ENCODE peak calls at places on chromosome 19, in five cellular contexts. One of them, this sample, is unnamed.

GRCh38 chr19:50844296-50844935 is 10.3 kb upstream of the KLK3 start:
- DNase-seq in psoas muscle: no peak
- DNase-seq in cardiac fibroblast: no peak
- DNase-seq in IMR-90: no peak
- DNase-seq in dorsolateral prefrontal cortex: no peak
- DNase-seq in this sample: no peak

GRCh38 chr19:7292950-7293794 is 1.0 kb downstream of the INSR start:
- DNase-seq in psoas muscle: peak
- DNase-seq in cardiac fibroblast: no peak
- DNase-seq in IMR-90: no peak
- DNase-seq in dorsolateral prefrontal cortex: peak
- DNase-seq in this sample: peak

GRCh38 chr19:5881543-5882299 is 11.4 kb upstream of the FUT5 start:
- DNase-seq in psoas muscle: no peak
- DNase-seq in cardiac fibroblast: no peak
- DNase-seq in IMR-90: no peak
- DNase-seq in dorsolateral prefrontal cortex: no peak
- DNase-seq in this sample: no peak

GRCh38 chr19:51116736-51117135 is 8.0 kb upstream of the SIGLEC9 start:
- DNase-seq in psoas muscle: no peak
- DNase-seq in cardiac fibroblast: no peak
- DNase-seq in IMR-90: no peak
- DNase-seq in dorsolateral prefrontal cortex: no peak
- DNase-seq in this sample: no peak

GRCh38 chr19:11295665-11296245 is at the start of gene TSPAN16:
- DNase-seq in psoas muscle: no peak
- DNase-seq in cardiac fibroblast: no peak
- DNase-seq in IMR-90: no peak
- DNase-seq in dorsolateral prefrontal cortex: no peak
- DNase-seq in this sample: no peak

GRCh38 chr19:10604460-10604980 is 17.4 kb upstream of the AP1M2 start:
- DNase-seq in psoas muscle: no peak
- DNase-seq in cardiac fibroblast: no peak
- DNase-seq in IMR-90: no peak
- DNase-seq in dorsolateral prefrontal cortex: no peak
- DNase-seq in this sample: peak

GRCh38 chr19:46515879-46516350 is 20.2 kb upstream of the PNMA8B start:
- DNase-seq in psoas muscle: no peak
- DNase-seq in cardiac fibroblast: peak
- DNase-seq in IMR-90: peak
- DNase-seq in dorsolateral prefrontal cortex: no peak
- DNase-seq in this sample: no peak

GRCh38 chr19:49338691-49339363 is 3.6 kb downstream of the CD37 start:
- DNase-seq in psoas muscle: peak
- DNase-seq in cardiac fibroblast: peak
- DNase-seq in IMR-90: no peak
- DNase-seq in dorsolateral prefrontal cortex: peak
- DNase-seq in this sample: peak

GRCh38 chr19:1912760-1913505 is 7.7 kb downstream of the ADAT3 start:
- DNase-seq in psoas muscle: no peak
- DNase-seq in cardiac fibroblast: no peak
- DNase-seq in IMR-90: no peak
- DNase-seq in dorsolateral prefrontal cortex: no peak
- DNase-seq in this sample: no peak

GRCh38 chr19:19137556-19138109 is 645 bp downstream of the TMEM161A start:
- DNase-seq in psoas muscle: no peak
- DNase-seq in cardiac fibroblast: peak
- DNase-seq in IMR-90: no peak
- DNase-seq in dorsolateral prefrontal cortex: no peak
- DNase-seq in this sample: no peak

GRCh38 chr19:18745012-18745735 is 45.9 kb downstream of the COMP start:
- DNase-seq in psoas muscle: no peak
- DNase-seq in cardiac fibroblast: no peak
- DNase-seq in IMR-90: no peak
- DNase-seq in dorsolateral prefrontal cortex: peak
- DNase-seq in this sample: no peak

GRCh38 chr19:570315-570714 is 2.1 kb upstream of the BSG start:
- DNase-seq in psoas muscle: peak
- DNase-seq in cardiac fibroblast: no peak
- DNase-seq in IMR-90: no peak
- DNase-seq in dorsolateral prefrontal cortex: no peak
- DNase-seq in this sample: no peak

GRCh38 chr19:41023193-41023592 is 32.1 kb downstream of the CYP2B6 start:
- DNase-seq in psoas muscle: no peak
- DNase-seq in cardiac fibroblast: no peak
- DNase-seq in IMR-90: no peak
- DNase-seq in dorsolateral prefrontal cortex: no peak
- DNase-seq in this sample: no peak

GRCh38 chr19:30085394-30085793 is 143.4 kb downstream of the URI1 start:
- DNase-seq in psoas muscle: no peak
- DNase-seq in cardiac fibroblast: no peak
- DNase-seq in IMR-90: no peak
- DNase-seq in dorsolateral prefrontal cortex: no peak
- DNase-seq in this sample: peak

GRCh38 chr19:46428278-46429141 is at the start of gene PNMA8C:
- DNase-seq in psoas muscle: peak
- DNase-seq in cardiac fibroblast: peak
- DNase-seq in IMR-90: peak
- DNase-seq in dorsolateral prefrontal cortex: peak
- DNase-seq in this sample: peak

GRCh38 chr19:58229255-58229639 is 533 bp downstream of the ZNF544 start:
- DNase-seq in psoas muscle: no peak
- DNase-seq in cardiac fibroblast: peak
- DNase-seq in IMR-90: peak
- DNase-seq in dorsolateral prefrontal cortex: no peak
- DNase-seq in this sample: no peak

GRCh38 chr19:10402441-10403038 is 802 bp downstream of the CDC37 start:
- DNase-seq in psoas muscle: peak
- DNase-seq in cardiac fibroblast: peak
- DNase-seq in IMR-90: no peak
- DNase-seq in dorsolateral prefrontal cortex: no peak
- DNase-seq in this sample: peak

GRCh38 chr19:6362351-6362801 is 1.0 kb downstream of the CLPP start:
- DNase-seq in psoas muscle: no peak
- DNase-seq in cardiac fibroblast: no peak
- DNase-seq in IMR-90: no peak
- DNase-seq in dorsolateral prefrontal cortex: no peak
- DNase-seq in this sample: no peak

GRCh38 chr19:10872551-10873107 is 1.3 kb downstream of the CARM1 start:
- DNase-seq in psoas muscle: no peak
- DNase-seq in cardiac fibroblast: no peak
- DNase-seq in IMR-90: no peak
- DNase-seq in dorsolateral prefrontal cortex: no peak
- DNase-seq in this sample: no peak

GRCh38 chr19:50414850-50415660 is 3.7 kb upstream of the SPIB start:
- DNase-seq in psoas muscle: peak
- DNase-seq in cardiac fibroblast: peak
- DNase-seq in IMR-90: peak
- DNase-seq in dorsolateral prefrontal cortex: peak
- DNase-seq in this sample: peak

GRCh38 chr19:51417107-51417806 is at the start of gene SIGLEC10:
- DNase-seq in psoas muscle: peak
- DNase-seq in cardiac fibroblast: no peak
- DNase-seq in IMR-90: no peak
- DNase-seq in dorsolateral prefrontal cortex: peak
- DNase-seq in this sample: peak

DNA sequence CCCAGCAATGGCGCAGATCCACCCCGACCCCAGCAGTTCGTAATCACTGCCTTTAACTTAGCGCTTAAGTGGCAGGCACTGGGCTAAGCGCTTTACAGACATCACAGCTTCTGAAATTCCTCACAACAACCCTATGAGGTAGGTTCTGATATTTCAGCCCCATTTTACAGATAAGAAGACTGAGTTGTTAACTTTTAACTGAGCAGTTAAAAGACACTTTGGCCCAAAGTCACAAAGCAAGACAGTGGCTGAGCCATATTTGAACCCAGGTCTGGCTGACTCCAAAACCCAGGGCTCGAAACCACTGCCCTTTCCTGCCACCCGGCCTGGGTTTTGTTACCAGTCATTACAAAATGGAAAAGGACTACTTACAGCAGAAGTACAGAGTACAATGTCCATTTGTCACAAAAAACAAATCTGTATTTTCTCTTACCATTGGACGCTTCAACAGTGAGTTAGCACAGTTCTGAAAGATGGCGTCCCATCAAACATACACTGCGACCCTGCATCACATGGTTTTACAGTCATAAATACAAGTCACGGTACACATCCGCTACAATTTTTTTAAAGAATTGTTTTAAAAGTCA is 8.5 kb downstream of the HNRNPL start:
- DNase-seq in psoas muscle: no peak
- DNase-seq in cardiac fibroblast: no peak
- DNase-seq in IMR-90: no peak
- DNase-seq in dorsolateral prefrontal cortex: no peak
- DNase-seq in this sample: no peak
- TF ChIP-seq CTCF in psoas muscle: no peak
- TF ChIP-seq CTCF in cardiac fibroblast: no peak
- TF ChIP-seq CTCF in IMR-90: no peak
- TF ChIP-seq CTCF in dorsolateral prefrontal cortex: no peak
- TF ChIP-seq CTCF in this sample: no peak

DNA sequence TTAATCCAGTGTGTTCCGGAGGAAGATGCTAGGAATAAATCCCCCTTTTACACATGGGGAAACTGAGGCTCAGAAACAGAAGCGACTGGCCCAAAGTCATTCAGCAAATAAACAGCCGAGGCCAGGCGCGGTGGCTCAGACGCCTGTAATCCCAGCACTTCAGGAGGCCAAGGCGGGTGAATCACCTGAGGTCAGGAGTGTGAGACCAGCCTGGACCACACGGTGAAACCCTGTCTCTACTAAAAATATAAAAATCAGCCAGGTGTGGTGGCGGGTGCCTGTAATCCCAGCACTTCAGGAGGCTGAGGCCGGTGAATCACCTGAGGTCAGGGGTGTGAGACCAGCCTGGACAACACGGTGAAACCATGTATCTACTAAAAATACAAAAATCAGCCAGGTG is 11.6 kb upstream of the PLIN3 start:
- DNase-seq in psoas muscle: no peak
- DNase-seq in cardiac fibroblast: no peak
- DNase-seq in IMR-90: no peak
- DNase-seq in dorsolateral prefrontal cortex: no peak
- DNase-seq in this sample: no peak
- TF ChIP-seq CTCF in psoas muscle: no peak
- TF ChIP-seq CTCF in cardiac fibroblast: no peak
- TF ChIP-seq CTCF in IMR-90: no peak
- TF ChIP-seq CTCF in dorsolateral prefrontal cortex: no peak
- TF ChIP-seq CTCF in this sample: no peak

GRCh38 chr19:15025237-15025636 is 24.0 kb upstream of the CASP14 start:
- DNase-seq in psoas muscle: no peak
- DNase-seq in cardiac fibroblast: no peak
- DNase-seq in IMR-90: no peak
- DNase-seq in dorsolateral prefrontal cortex: no peak
- DNase-seq in this sample: no peak
- TF ChIP-seq CTCF in psoas muscle: no peak
- TF ChIP-seq CTCF in cardiac fibroblast: no peak
- TF ChIP-seq CTCF in IMR-90: no peak
- TF ChIP-seq CTCF in dorsolateral prefrontal cortex: no peak
- TF ChIP-seq CTCF in this sample: no peak

GRCh38 chr19:16118489-16119033 is 6.9 kb downstream of the RAB8A start:
- DNase-seq in psoas muscle: no peak
- DNase-seq in cardiac fibroblast: no peak
- DNase-seq in IMR-90: no peak
- DNase-seq in dorsolateral prefrontal cortex: no peak
- DNase-seq in this sample: peak

GRCh38 chr19:16121141-16121540 is 9.5 kb downstream of the RAB8A start:
- DNase-seq in psoas muscle: no peak
- DNase-seq in cardiac fibroblast: no peak
- DNase-seq in IMR-90: no peak
- DNase-seq in dorsolateral prefrontal cortex: no peak
- DNase-seq in this sample: no peak

GRCh38 chr19:16116067-16116466 is 4.4 kb downstream of the RAB8A start:
- DNase-seq in psoas muscle: no peak
- DNase-seq in cardiac fibroblast: no peak
- DNase-seq in IMR-90: no peak
- DNase-seq in dorsolateral prefrontal cortex: no peak
- DNase-seq in this sample: no peak

GRCh38 chr19:16115309-16116039 is 3.8 kb downstream of the RAB8A start:
- DNase-seq in psoas muscle: no peak
- DNase-seq in cardiac fibroblast: no peak
- DNase-seq in IMR-90: no peak
- DNase-seq in dorsolateral prefrontal cortex: peak
- DNase-seq in this sample: no peak

GRCh38 chr19:16117594-16118033 is 5.9 kb downstream of the RAB8A start:
- DNase-seq in psoas muscle: no peak
- DNase-seq in cardiac fibroblast: no peak
- DNase-seq in IMR-90: no peak
- DNase-seq in dorsolateral prefrontal cortex: no peak
- DNase-seq in this sample: no peak
- TF ChIP-seq CTCF in psoas muscle: no peak
- TF ChIP-seq CTCF in cardiac fibroblast: no peak
- TF ChIP-seq CTCF in IMR-90: peak
- TF ChIP-seq CTCF in dorsolateral prefrontal cortex: no peak
- TF ChIP-seq CTCF in this sample: no peak

GRCh38 chr19:13089139-13089856 is 13.4 kb downstream of the LYL1 start:
- DNase-seq in psoas muscle: no peak
- DNase-seq in cardiac fibroblast: no peak
- DNase-seq in IMR-90: no peak
- DNase-seq in dorsolateral prefrontal cortex: no peak
- DNase-seq in this sample: no peak
- TF ChIP-seq CTCF in psoas muscle: no peak
- TF ChIP-seq CTCF in cardiac fibroblast: peak
- TF ChIP-seq CTCF in IMR-90: peak
- TF ChIP-seq CTCF in dorsolateral prefrontal cortex: peak
- TF ChIP-seq CTCF in this sample: no peak

GRCh38 chr19:31543456-31543855 is 194.2 kb upstream of the TSHZ3 start:
- DNase-seq in psoas muscle: no peak
- DNase-seq in cardiac fibroblast: no peak
- DNase-seq in IMR-90: no peak
- DNase-seq in dorsolateral prefrontal cortex: no peak
- DNase-seq in this sample: no peak
- TF ChIP-seq CTCF in psoas muscle: no peak
- TF ChIP-seq CTCF in cardiac fibroblast: no peak
- TF ChIP-seq CTCF in IMR-90: no peak
- TF ChIP-seq CTCF in dorsolateral prefrontal cortex: no peak
- TF ChIP-seq CTCF in this sample: no peak